ENCODE peak calls at places on chromosome 12, in five cellular contexts. V is mesenchymal stem cell, G is IMR-90, N is mesendoderm, C is H9. Y is an unnamed sample. For H3K4me1, the result is how much of the 10 kb centered on the place peaks cover.

GRCh38 chr12:12954361-12954760 is 2.4 kb upstream of the GPRC5D start:
- DNase-seq in G (peak), C (no peak), V (no peak), N (peak), Y (no peak)

GRCh38 chr12:62537544-62537943 is 70.9 kb downstream of the MON2 start:
- DNase-seq in V (peak), C (no peak), N (no peak), G (peak), Y (no peak)

GRCh38 chr12:2326470-2326869 is 273.7 kb downstream of the CACNA1C start:
- DNase-seq in V (no peak), C (no peak), G (no peak), N (no peak), Y (no peak)

GRCh38 chr12:52151859-52152783 is 39.7 kb downstream of the KRT80 start:
- DNase-seq in C (peak), N (peak), V (peak), G (peak), Y (peak)

GRCh38 chr12:89324437-89324836 is 27.9 kb downstream of the DUSP6 start:
- DNase-seq in G (no peak), C (no peak), N (no peak), V (no peak), Y (no peak)

GRCh38 chr12:30098677-30099076 is 314.9 kb upstream of the TMTC1 start:
- DNase-seq in V (no peak), N (peak), C (no peak), G (no peak), Y (peak)

GRCh38 chr12:59067068-59067467 is 146.8 kb upstream of the LRIG3 start:
- DNase-seq in G (peak), N (peak), C (no peak), V (peak), Y (no peak)

GRCh38 chr12:24748326-24748725 is 200.6 kb downstream of the BCAT1 start:
- DNase-seq in C (no peak), V (no peak), G (no peak), N (peak), Y (no peak)

GRCh38 chr12:124745468-124745890 is 118.2 kb downstream of the SCARB1 start:
- DNase-seq in V (no peak), C (no peak), G (no peak), N (no peak), Y (no peak)

GRCh38 chr12:124746649-124747425 is 116.8 kb downstream of the SCARB1 start:
- DNase-seq in G (no peak), V (no peak), C (no peak), N (no peak), Y (no peak)

GRCh38 chr12:124747426-124748161 is 116.1 kb downstream of the SCARB1 start:
- DNase-seq in V (peak), N (no peak), G (peak), C (no peak), Y (no peak)

GRCh38 chr12:124744659-124745467 is 118.8 kb downstream of the SCARB1 start:
- DNase-seq in N (peak), V (no peak), C (peak), G (no peak), Y (no peak)

GRCh38 chr12:124745891-124746570 is 117.6 kb downstream of the SCARB1 start:
- DNase-seq in V (peak), C (peak), G (peak), N (peak), Y (peak)
- H3K4me1 ChIP-seq in V (under half), C (under half), G (under half), N (under half), Y (under half)

GRCh38 chr12:130787041-130787440 is 52.0 kb downstream of the STX2 start:
- DNase-seq in G (no peak), V (no peak), N (no peak), C (no peak), Y (no peak)
- H4K8ac ChIP-seq in G (no peak), V (no peak), N (no peak), C (no peak), Y (no peak)

GRCh38 chr12:68624933-68625332 is 14.2 kb downstream of the RAP1B start:
- DNase-seq in G (no peak), N (no peak), C (no peak), V (no peak), Y (no peak)
- H3K4me1 ChIP-seq in G (under half), N (under half), C (under half), V (under half), Y (under half)

DNA sequence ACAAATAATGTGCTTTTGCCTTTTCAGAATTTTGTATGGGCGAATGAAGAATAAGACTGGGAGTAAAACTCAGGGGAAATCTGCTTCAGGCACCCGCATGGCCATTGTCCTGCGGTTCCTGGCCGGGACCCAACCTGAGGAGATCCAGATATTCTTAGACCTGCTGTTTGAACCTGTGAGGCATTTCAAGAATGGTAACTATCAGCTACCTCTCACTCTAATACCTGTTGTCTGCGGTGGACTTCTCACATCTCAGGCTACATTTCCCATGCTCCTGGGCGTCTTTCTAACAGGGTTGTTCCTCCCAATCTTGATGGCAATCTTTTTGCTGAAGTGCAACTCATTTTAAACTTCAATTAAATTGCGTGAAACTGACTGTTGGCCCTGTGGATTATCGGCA is 47.1 kb downstream of the UTP20 start:
- DNase-seq in V (no peak), C (no peak), G (no peak), N (no peak), Y (no peak)
- H4K8ac ChIP-seq in V (no peak), C (no peak), G (no peak), N (no peak), Y (no peak)

DNA sequence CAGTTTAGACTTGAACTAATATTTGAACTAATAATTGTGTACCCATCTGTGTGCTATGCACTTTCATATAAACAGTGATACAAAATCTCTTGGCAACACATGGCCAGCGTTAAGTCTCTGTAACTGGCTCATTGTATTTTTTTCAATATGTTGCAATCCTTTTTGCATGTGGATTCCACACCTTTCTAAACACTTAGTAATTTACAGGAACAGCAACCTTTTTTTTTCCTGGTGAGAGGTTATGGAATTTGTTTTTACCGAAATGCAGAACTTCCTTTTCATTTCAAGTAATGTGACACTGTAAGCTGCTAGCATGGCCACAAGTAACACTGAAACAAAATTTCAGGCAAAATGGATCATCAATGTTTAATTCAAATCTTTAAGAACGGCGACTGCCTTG is 45.4 kb upstream of the EPS8 start:
- DNase-seq in V (no peak), C (no peak), G (no peak), N (no peak), Y (no peak)
- H3K4me1 ChIP-seq in V (under half), C (under half), G (under half), N (under half), Y (under half)

DNA sequence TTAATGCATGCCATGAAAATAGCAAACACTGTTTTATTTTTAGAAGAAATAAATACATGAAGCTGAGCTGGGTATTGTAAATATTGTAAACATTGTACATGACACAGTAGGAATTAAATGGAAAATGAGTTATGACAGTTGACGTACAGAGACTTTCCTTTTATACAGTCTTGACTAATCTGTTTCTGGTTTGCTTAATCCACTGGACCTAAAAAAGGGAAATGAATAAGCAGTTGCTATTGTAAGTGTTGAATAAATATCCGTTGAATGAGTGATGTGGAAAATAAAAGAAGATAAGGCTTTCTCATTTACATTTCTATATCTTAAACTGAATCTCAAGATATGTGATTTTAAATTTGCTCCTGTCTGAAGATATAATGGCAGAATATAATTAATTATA is 15.0 kb downstream of the PMCH start:
- DNase-seq in C (no peak), N (no peak), V (no peak), G (no peak), Y (no peak)
- H4K8ac ChIP-seq in C (no peak), N (no peak), V (no peak), G (no peak), Y (no peak)

GRCh38 chr12:120225200-120225558 is 24.3 kb upstream of the RPLP0 start:
- DNase-seq in G (no peak), V (no peak), C (no peak), N (peak), Y (no peak)

GRCh38 chr12:120222288-120222832 is 21.4 kb upstream of the RPLP0 start:
- DNase-seq in C (no peak), G (no peak), V (no peak), N (no peak), Y (no peak)

GRCh38 chr12:120225852-120226640 is 25.1 kb upstream of the RPLP0 start:
- DNase-seq in G (no peak), C (no peak), N (no peak), V (no peak), Y (no peak)

GRCh38 chr12:120223458-120224303 is 22.8 kb upstream of the RPLP0 start:
- DNase-seq in G (peak), N (no peak), C (no peak), V (no peak), Y (no peak)

GRCh38 chr12:120224304-120225199 is 23.6 kb upstream of the RPLP0 start:
- DNase-seq in G (no peak), C (no peak), V (no peak), N (no peak), Y (no peak)
- H3K4me1 ChIP-seq in G (under half), C (under half), V (half or more), N (under half), Y (under half)

DNA sequence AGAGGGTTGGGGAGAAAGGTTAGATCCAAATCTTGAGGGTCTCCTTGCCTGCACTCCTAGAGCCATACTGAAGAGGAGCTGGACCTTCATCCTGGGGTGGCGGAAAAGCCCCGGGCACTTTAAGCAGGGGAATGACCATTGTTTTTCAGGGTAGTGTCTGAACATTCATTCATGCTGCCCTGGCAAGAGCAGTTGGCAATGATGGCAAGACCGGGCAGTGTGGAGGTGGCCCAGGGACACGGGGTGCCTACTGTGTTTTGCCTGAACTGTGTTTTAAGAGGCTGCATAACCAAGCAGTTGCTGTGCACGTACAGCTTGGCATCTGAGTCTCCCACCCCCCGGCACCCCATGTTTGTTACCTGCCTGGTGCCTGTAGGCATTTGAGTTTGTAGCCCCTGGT is 14.7 kb downstream of the TPCN1 start:
- DNase-seq in V (no peak), N (no peak), C (no peak), G (no peak), Y (no peak)
- H4K8ac ChIP-seq in V (no peak), N (no peak), C (no peak), G (no peak), Y (no peak)

DNA sequence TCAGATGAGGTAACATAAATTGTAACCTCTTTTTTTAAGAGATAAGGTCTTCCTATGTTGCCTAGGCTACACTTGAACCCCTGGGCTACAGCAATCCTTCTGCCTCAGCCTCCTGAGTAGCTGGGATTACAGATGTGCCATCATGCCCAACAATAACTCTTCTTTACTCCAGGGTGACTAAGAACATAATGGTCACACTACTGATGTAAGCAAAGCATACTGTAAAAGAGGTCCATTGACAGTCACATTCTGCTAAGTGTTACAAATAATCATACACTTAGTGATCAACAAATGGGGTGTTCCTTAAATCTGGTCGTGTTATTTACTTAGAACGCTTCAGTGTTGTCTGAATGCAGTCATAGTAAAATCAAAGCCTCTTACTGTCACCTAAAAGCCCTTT is 68.9 kb downstream of the EPS8 start:
- DNase-seq in C (no peak), G (peak), V (peak), N (no peak), Y (no peak)
- H3K4me1 ChIP-seq in C (under half), G (under half), V (under half), N (under half), Y (under half)

GRCh38 chr12:163406-163986 is 50.5 kb downstream of the SLC6A12 start:
- DNase-seq in V (no peak), G (no peak), N (no peak), C (no peak), Y (no peak)

GRCh38 chr12:168201-168600 is 45.8 kb downstream of the SLC6A12 start:
- DNase-seq in G (no peak), N (no peak), C (no peak), V (no peak), Y (no peak)

GRCh38 chr12:166425-167091 is 47.4 kb downstream of the SLC6A12 start:
- DNase-seq in G (no peak), N (no peak), V (no peak), C (no peak), Y (no peak)

GRCh38 chr12:164207-164606 is 49.8 kb downstream of the SLC6A12 start:
- DNase-seq in V (no peak), C (no peak), G (no peak), N (no peak), Y (no peak)

GRCh38 chr12:165862-166368 is 48.0 kb downstream of the SLC6A12 start:
- DNase-seq in V (no peak), C (no peak), G (no peak), N (no peak), Y (no peak)
- H4K8ac ChIP-seq in V (no peak), C (no peak), G (no peak), N (no peak), Y (no peak)

Y was measured in neuronal stem cell.